ENCODE peak calls at places on chromosome 12, in seven cellular contexts. V is CD4-positive, CD25-positive, alpha-beta regulatory T cell; Z is Karpas-422; L is thoracic aorta; E is tibial nerve; U is neuronal stem cell; P is Panc1. G is an unnamed sample.

GRCh38 chr12:88273450-88273849 is 131.3 kb downstream of the TMTC3 start:
- DNase-seq in V (no peak), Z (no peak), L (no peak), E (no peak), U (no peak), P (no peak), G (no peak)

GRCh38 chr12:32681272-32681671 is 2.2 kb downstream of the DNM1L start:
- DNase-seq in V (no peak), Z (no peak), L (no peak), E (no peak), U (no peak), P (no peak), G (no peak)

GRCh38 chr12:51401020-51401419 is 9.8 kb upstream of the GALNT6 start:
- DNase-seq in V (no peak), Z (no peak), L (no peak), E (no peak), U (no peak), P (no peak), G (no peak)

GRCh38 chr12:71865166-71865713 is 25.7 kb downstream of the TBC1D15 start:
- DNase-seq in V (no peak), Z (peak; percentile 69), L (no peak), E (no peak), U (no peak), P (no peak), G (peak; percentile 59)

GRCh38 chr12:29242921-29243431 is 93.9 kb downstream of the FAR2 start:
- DNase-seq in V (no peak), Z (no peak), L (no peak), E (no peak), U (no peak), P (no peak), G (no peak)

GRCh38 chr12:115402443-115403170 is 718.6 kb upstream of the TBX3 start:
- DNase-seq in V (no peak), Z (no peak), L (no peak), E (no peak), U (no peak), P (no peak), G (no peak)

GRCh38 chr12:116933512-116934246 is 22.9 kb downstream of the FBXW8 start:
- DNase-seq in V (no peak), Z (no peak), L (no peak), E (no peak), U (no peak), P (no peak), G (no peak)

GRCh38 chr12:97575792-97576191 is 113.2 kb downstream of the RMST start:
- DNase-seq in V (no peak), Z (peak; percentile 9), L (no peak), E (no peak), U (no peak), P (no peak), G (no peak)

GRCh38 chr12:75661927-75662326 is 150.5 kb upstream of the KRR1 start:
- DNase-seq in V (no peak), Z (no peak), L (no peak), E (no peak), U (no peak), P (no peak), G (peak; percentile 25)

GRCh38 chr12:32821293-32822089 is 65.8 kb upstream of the YARS2 start:
- DNase-seq in V (no peak), Z (no peak), L (no peak), E (no peak), U (no peak), P (no peak), G (no peak)

GRCh38 chr12:71710276-71711125 is 24.6 kb downstream of the TMEM19 start:
- DNase-seq in V (no peak), Z (no peak), L (no peak), E (no peak), U (no peak), P (peak; percentile 61), G (peak; percentile 81)

GRCh38 chr12:47744005-47744651 is 14.6 kb downstream of the RAPGEF3 start:
- DNase-seq in V (peak; percentile 48), Z (peak; percentile 69), L (no peak), E (no peak), U (no peak), P (no peak), G (no peak)

GRCh38 chr12:63848450-63848849 is 4.0 kb downstream of the SRGAP1 start:
- DNase-seq in V (no peak), Z (no peak), L (no peak), E (no peak), U (no peak), P (no peak), G (no peak)

GRCh38 chr12:63846249-63846967 is 1.9 kb downstream of the SRGAP1 start:
- DNase-seq in V (no peak), Z (no peak), L (no peak), E (no peak), U (no peak), P (no peak), G (no peak)

GRCh38 chr12:63843613-63844390 is 698 bp upstream of the SRGAP1 start:
- DNase-seq in V (peak; percentile 53), Z (peak; percentile 93), L (peak; percentile 51), E (peak; percentile 81), U (peak; percentile 92), P (peak; percentile 67), G (peak; percentile 97)

GRCh38 chr12:63844391-63845341 is at the start of gene SRGAP1:
- DNase-seq in V (no peak), Z (no peak), L (peak; percentile 29), E (peak; percentile 50), U (peak; percentile 51), P (no peak), G (peak; percentile 75)

DNA sequence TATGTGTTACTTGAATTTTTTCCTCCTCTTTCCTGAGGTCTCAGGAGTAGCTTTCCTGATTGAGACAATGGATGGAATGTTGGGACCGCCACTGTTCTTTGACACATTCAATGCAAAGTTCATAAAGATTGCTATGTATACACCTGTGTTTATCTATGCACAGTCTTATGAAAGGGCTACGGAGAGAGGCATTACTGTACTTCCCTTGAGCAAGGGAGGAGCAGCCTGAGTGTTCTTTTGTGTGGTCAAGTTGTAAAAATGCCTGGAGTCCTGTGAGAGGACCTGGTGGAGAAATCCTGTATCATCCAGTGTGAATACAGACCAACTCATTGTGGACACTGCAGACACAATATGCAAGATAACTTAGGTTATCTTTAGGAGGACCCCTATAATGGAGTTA is 1.2 kb downstream of the SRGAP1 start:
- DNase-seq in V (no peak), Z (no peak), L (no peak), E (no peak), U (no peak), P (no peak), G (no peak)
- H3K27ac ChIP-seq in V (no peak overlapping the region), Z (no peak overlapping the region), L (no peak overlapping the region), E (no peak overlapping the region), U (no peak overlapping the region), P (peak overlapping the region; percentile 97), G (no peak overlapping the region)

DNA sequence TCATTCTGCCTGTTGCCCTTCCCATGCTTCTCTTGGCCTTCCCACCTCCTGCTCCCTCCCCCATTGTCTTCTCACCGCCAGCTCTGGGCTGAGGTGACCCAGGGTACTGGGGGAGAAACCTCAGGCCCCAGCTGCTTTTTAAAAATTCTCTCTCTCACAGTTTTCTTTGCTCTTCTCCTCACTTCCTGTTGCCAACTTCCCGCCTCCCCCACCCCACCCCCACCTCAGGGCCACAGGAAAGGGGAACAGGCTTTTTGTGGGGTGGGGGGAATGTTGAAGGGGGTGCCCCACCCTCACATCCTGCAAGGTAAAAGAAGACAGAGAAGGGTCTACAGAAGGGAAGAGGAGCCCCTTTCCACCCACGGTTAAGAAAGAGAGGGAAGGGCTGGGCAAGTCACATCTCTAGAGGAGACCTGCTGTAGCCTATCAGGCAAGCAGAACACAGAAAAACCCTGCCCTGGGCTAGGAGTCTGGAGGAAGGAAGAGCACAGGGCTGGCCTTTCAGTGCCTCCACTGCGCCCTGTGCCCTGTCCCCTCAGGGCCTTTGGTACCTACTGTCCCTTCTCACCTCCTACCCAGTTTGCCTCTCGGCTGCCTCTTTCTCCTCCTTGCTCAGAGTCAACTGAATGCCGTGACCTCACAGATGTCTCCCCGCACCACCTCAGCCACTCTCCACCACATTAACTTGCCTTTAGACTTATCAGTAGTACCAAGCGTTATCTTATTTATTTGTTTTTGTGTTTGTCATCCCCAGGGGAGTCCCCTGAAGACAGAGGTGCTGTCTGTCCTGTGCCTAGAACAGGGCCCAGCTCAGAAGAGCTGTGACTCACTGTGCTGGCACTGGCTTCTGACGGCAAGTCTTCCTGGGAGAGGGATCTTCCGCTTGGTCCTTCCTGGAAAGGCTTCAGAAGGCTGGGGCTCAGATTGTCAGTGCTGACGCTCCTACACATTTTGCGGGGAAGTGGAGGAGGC is 1.7 kb downstream of the ARHGAP9 start:
- DNase-seq in V (peak; percentile 57), Z (no peak), L (no peak), E (no peak), U (no peak), P (no peak), G (no peak)
- H3K4me3 ChIP-seq in V (peak overlapping the region; percentile 93), Z (no peak overlapping the region), L (peak overlapping the region; percentile 72), E (peak overlapping the region; percentile 2), U (no peak overlapping the region), P (no peak overlapping the region), G (no peak overlapping the region)

GRCh38 chr12:11805680-11806079 is 156.2 kb downstream of the ETV6 start:
- DNase-seq in V (no peak), Z (no peak), L (no peak), E (no peak), U (no peak), P (no peak), G (no peak)

GRCh38 chr12:11804130-11804529 is 154.7 kb downstream of the ETV6 start:
- DNase-seq in V (no peak), Z (no peak), L (no peak), E (no peak), U (no peak), P (no peak), G (no peak)

GRCh38 chr12:11801643-11802042 is 152.2 kb downstream of the ETV6 start:
- DNase-seq in V (no peak), Z (no peak), L (no peak), E (no peak), U (no peak), P (no peak), G (no peak)

GRCh38 chr12:11807453-11807852 is 158.0 kb downstream of the ETV6 start:
- DNase-seq in V (no peak), Z (no peak), L (no peak), E (no peak), U (no peak), P (no peak), G (no peak)

GRCh38 chr12:11805043-11805442 is 155.6 kb downstream of the ETV6 start:
- DNase-seq in V (no peak), Z (peak; percentile 46), L (no peak), E (no peak), U (no peak), P (no peak), G (no peak)
- H3K36me3 ChIP-seq in V (no peaks in the 10 kb centered on the region), Z (no peaks in the 10 kb centered on the region), L (no peaks in the 10 kb centered on the region), E (no peaks in the 10 kb centered on the region), U (no peaks in the 10 kb centered on the region), P (no peaks in the 10 kb centered on the region), G (no peaks in the 10 kb centered on the region)

GRCh38 chr12:132775502-132776233 is 14.0 kb upstream of the ANKLE2 start:
- DNase-seq in V (no peak), Z (no peak), L (no peak), E (no peak), U (no peak), P (no peak), G (no peak)
- H3K27ac ChIP-seq in V (no peak overlapping the region), Z (no peak overlapping the region), L (no peak overlapping the region), E (no peak overlapping the region), U (no peak overlapping the region), P (no peak overlapping the region), G (no peak overlapping the region)